ENCODE peak calls at places on chromosome 18, in six cellular contexts. C, H, E, D, W and Q are unnamed samples.

GRCh38 chr18:48719988-48720654 is 181.3 kb downstream of the CTIF start:
- DNase-seq in D (no peak), C (no peak), E (no peak), H (no peak), W (no peak), Q (no peak)

GRCh38 chr18:79059456-79059855 is 9.7 kb upstream of the ATP9B start:
- DNase-seq in H (no peak), C (no peak), E (no peak), W (no peak), D (no peak), Q (no peak)

GRCh38 chr18:53422896-53423295 is 801.6 kb downstream of the MBD2 start:
- DNase-seq in D (no peak), C (no peak), E (no peak), H (no peak), W (no peak), Q (no peak)

GRCh38 chr18:4035521-4035920 is 419.6 kb downstream of the DLGAP1 start:
- DNase-seq in E (no peak), W (no peak), D (no peak), C (no peak), H (no peak), Q (no peak)

GRCh38 chr18:8121942-8122480 is 487.2 kb upstream of the RAB12 start:
- DNase-seq in W (no peak), H (no peak), C (no peak), E (no peak), D (no peak), Q (no peak)

GRCh38 chr18:24197412-24197811 is 58.5 kb downstream of the CABYR start:
- DNase-seq in H (no peak), D (no peak), E (no peak), W (no peak), C (no peak), Q (no peak)

GRCh38 chr18:76524900-76525698 is 30.1 kb upstream of the ZNF516 start:
- DNase-seq in H (peak), D (no peak), W (no peak), C (no peak), E (no peak), Q (peak)

GRCh38 chr18:22398464-22398863 is 19.3 kb downstream of the CTAGE1 start:
- DNase-seq in E (no peak), W (no peak), H (no peak), D (no peak), C (no peak), Q (no peak)